ENCODE peak calls at places on chromosomes 13 and 19, in five cellular contexts. N is lower leg skin; B is stromal cell of bone marrow; I is AG09319; G is activated naive CD8-positive, alpha-beta T cell treated with anti-CD3 and anti-CD28 coated beads for 36 hours. R is an unnamed sample.

GRCh38 chr13:39484506-39485313 is 118.3 kb downstream of the LHFPL6 start:
- DNase-seq in I (no peak), N (no peak), B (peak; percentile 35), G (no peak), R (no peak)

GRCh38 chr13:40120288-40120687 is 464.8 kb downstream of the COG6 start:
- DNase-seq in B (peak; percentile 64), N (no peak), I (no peak), G (no peak), R (no peak)

GRCh38 chr13:74288361-74288911 is 154.2 kb upstream of the KLF12 start:
- DNase-seq in I (no peak), G (peak; percentile 23), N (no peak), B (no peak), R (peak; percentile 59)

GRCh38 chr13:101739382-101740178 is 287.1 kb downstream of the ITGBL1 start:
- DNase-seq in I (no peak), N (no peak), B (no peak), G (no peak), R (no peak)

GRCh38 chr13:112061367-112062046 is 5.4 kb upstream of the SOX1 start:
- DNase-seq in G (no peak), N (no peak), B (no peak), I (no peak), R (no peak)

GRCh38 chr13:41058229-41059070 is 2.9 kb upstream of the WBP4 start:
- DNase-seq in B (no peak), G (no peak), I (no peak), N (no peak), R (peak; percentile 49)

GRCh38 chr13:97466782-97467181 is 32.8 kb downstream of the RAP2A start:
- DNase-seq in G (no peak), I (no peak), N (no peak), B (no peak), R (no peak)

GRCh38 chr19:33434886-33435705 is 61.6 kb downstream of the CEBPG start:
- DNase-seq in I (no peak), G (no peak), N (no peak), B (no peak), R (no peak)

GRCh38 chr13:99215466-99215865 is 14.8 kb downstream of the UBAC2 start:
- DNase-seq in G (peak; percentile 58), I (no peak), B (no peak), N (no peak), R (peak; percentile 90)